ENCODE peak calls at places on chromosomes 5 and 9, in ten cellular contexts. One of them, this sample, is unnamed.

GRCh38 chr9:110282023-110282766 is 25.9 kb upstream of the TXN start:
- DNase-seq in IMR-90: no peak
- DNase-seq in heart left ventricle: no peak
- DNase-seq in uterus: no peak
- DNase-seq in HCT116: no peak
- DNase-seq in Peyer's patch: no peak
- DNase-seq in spleen: no peak
- DNase-seq in prostate gland: no peak
- DNase-seq in gastrocnemius medialis: no peak
- DNase-seq in tibial nerve: no peak
- DNase-seq in this sample: no peak

GRCh38 chr9:96483197-96483596 is 33.2 kb downstream of the HABP4 start:
- DNase-seq in IMR-90: no peak
- DNase-seq in heart left ventricle: no peak
- DNase-seq in uterus: no peak
- DNase-seq in HCT116: no peak
- DNase-seq in Peyer's patch: no peak
- DNase-seq in spleen: no peak
- DNase-seq in prostate gland: no peak
- DNase-seq in gastrocnemius medialis: no peak
- DNase-seq in tibial nerve: no peak
- DNase-seq in this sample: no peak

GRCh38 chr9:73074176-73074708 is 77.4 kb upstream of the ANXA1 start:
- DNase-seq in IMR-90: no peak
- DNase-seq in heart left ventricle: no peak
- DNase-seq in uterus: no peak
- DNase-seq in HCT116: no peak
- DNase-seq in Peyer's patch: no peak
- DNase-seq in spleen: no peak
- DNase-seq in prostate gland: no peak
- DNase-seq in gastrocnemius medialis: no peak
- DNase-seq in tibial nerve: no peak
- DNase-seq in this sample: no peak

GRCh38 chr5:55438931-55439477 is 95.8 kb downstream of the PLPP1 start:
- DNase-seq in IMR-90: peak
- DNase-seq in heart left ventricle: no peak
- DNase-seq in uterus: peak
- DNase-seq in HCT116: no peak
- DNase-seq in Peyer's patch: no peak
- DNase-seq in spleen: no peak
- DNase-seq in prostate gland: no peak
- DNase-seq in gastrocnemius medialis: peak
- DNase-seq in tibial nerve: no peak
- DNase-seq in this sample: peak

GRCh38 chr5:149073217-149073616 is 10.4 kb upstream of the SH3TC2 start:
- DNase-seq in IMR-90: no peak
- DNase-seq in heart left ventricle: no peak
- DNase-seq in uterus: no peak
- DNase-seq in HCT116: no peak
- DNase-seq in Peyer's patch: no peak
- DNase-seq in spleen: no peak
- DNase-seq in prostate gland: no peak
- DNase-seq in gastrocnemius medialis: no peak
- DNase-seq in tibial nerve: no peak
- DNase-seq in this sample: no peak

GRCh38 chr5:115237066-115237465 is 25.6 kb downstream of the PGGT1B start:
- DNase-seq in IMR-90: no peak
- DNase-seq in heart left ventricle: no peak
- DNase-seq in uterus: no peak
- DNase-seq in HCT116: no peak
- DNase-seq in Peyer's patch: no peak
- DNase-seq in spleen: no peak
- DNase-seq in prostate gland: no peak
- DNase-seq in gastrocnemius medialis: no peak
- DNase-seq in tibial nerve: no peak
- DNase-seq in this sample: no peak

GRCh38 chr5:136518814-136519213 is 153.5 kb upstream of the TRPC7 start:
- DNase-seq in IMR-90: no peak
- DNase-seq in heart left ventricle: no peak
- DNase-seq in uterus: no peak
- DNase-seq in HCT116: no peak
- DNase-seq in Peyer's patch: no peak
- DNase-seq in spleen: no peak
- DNase-seq in prostate gland: no peak
- DNase-seq in gastrocnemius medialis: no peak
- DNase-seq in tibial nerve: no peak
- DNase-seq in this sample: no peak

GRCh38 chr5:43422143-43422542 is 10.0 kb upstream of the CCL28 start:
- DNase-seq in IMR-90: peak
- DNase-seq in heart left ventricle: no peak
- DNase-seq in uterus: no peak
- DNase-seq in HCT116: no peak
- DNase-seq in Peyer's patch: peak
- DNase-seq in spleen: no peak
- DNase-seq in prostate gland: peak
- DNase-seq in gastrocnemius medialis: no peak
- DNase-seq in tibial nerve: no peak
- DNase-seq in this sample: no peak

GRCh38 chr5:140109050-140109817 is 4.7 kb upstream of the PURA start:
- DNase-seq in IMR-90: peak
- DNase-seq in heart left ventricle: peak
- DNase-seq in uterus: peak
- DNase-seq in HCT116: no peak
- DNase-seq in Peyer's patch: no peak
- DNase-seq in spleen: peak
- DNase-seq in prostate gland: no peak
- DNase-seq in gastrocnemius medialis: no peak
- DNase-seq in tibial nerve: no peak
- DNase-seq in this sample: no peak

GRCh38 chr9:132451276-132451675 is 41.3 kb downstream of the CFAP77 start:
- DNase-seq in IMR-90: no peak
- DNase-seq in heart left ventricle: no peak
- DNase-seq in uterus: no peak
- DNase-seq in HCT116: no peak
- DNase-seq in Peyer's patch: no peak
- DNase-seq in spleen: peak
- DNase-seq in prostate gland: no peak
- DNase-seq in gastrocnemius medialis: no peak
- DNase-seq in tibial nerve: no peak
- DNase-seq in this sample: no peak

GRCh38 chr5:135013947-135014570 is 20.0 kb downstream of the PITX1 start:
- DNase-seq in IMR-90: peak
- DNase-seq in heart left ventricle: no peak
- DNase-seq in uterus: no peak
- DNase-seq in HCT116: no peak
- DNase-seq in Peyer's patch: peak
- DNase-seq in spleen: peak
- DNase-seq in prostate gland: peak
- DNase-seq in gastrocnemius medialis: no peak
- DNase-seq in tibial nerve: no peak
- DNase-seq in this sample: peak

GRCh38 chr5:7094626-7095025 is 301.3 kb upstream of the ADCY2 start:
- DNase-seq in IMR-90: no peak
- DNase-seq in heart left ventricle: no peak
- DNase-seq in uterus: no peak
- DNase-seq in HCT116: no peak
- DNase-seq in Peyer's patch: no peak
- DNase-seq in spleen: no peak
- DNase-seq in prostate gland: no peak
- DNase-seq in gastrocnemius medialis: no peak
- DNase-seq in tibial nerve: no peak
- DNase-seq in this sample: no peak

GRCh38 chr5:176562189-176562588 is 13.0 kb downstream of the CDHR2 start:
- DNase-seq in IMR-90: no peak
- DNase-seq in heart left ventricle: no peak
- DNase-seq in uterus: no peak
- DNase-seq in HCT116: no peak
- DNase-seq in Peyer's patch: no peak
- DNase-seq in spleen: no peak
- DNase-seq in prostate gland: no peak
- DNase-seq in gastrocnemius medialis: no peak
- DNase-seq in tibial nerve: no peak
- DNase-seq in this sample: no peak

GRCh38 chr9:29214702-29215248 is 1641.5 kb upstream of the C9orf72 start:
- DNase-seq in IMR-90: no peak
- DNase-seq in heart left ventricle: no peak
- DNase-seq in uterus: no peak
- DNase-seq in HCT116: no peak
- DNase-seq in Peyer's patch: no peak
- DNase-seq in spleen: no peak
- DNase-seq in prostate gland: no peak
- DNase-seq in gastrocnemius medialis: no peak
- DNase-seq in tibial nerve: no peak
- DNase-seq in this sample: no peak

GRCh38 chr5:150263801-150264621 is 25.6 kb downstream of the CAMK2A start:
- DNase-seq in IMR-90: peak
- DNase-seq in heart left ventricle: no peak
- DNase-seq in uterus: peak
- DNase-seq in HCT116: peak
- DNase-seq in Peyer's patch: no peak
- DNase-seq in spleen: no peak
- DNase-seq in prostate gland: peak
- DNase-seq in gastrocnemius medialis: peak
- DNase-seq in tibial nerve: peak
- DNase-seq in this sample: peak

GRCh38 chr5:763397-763796 is 21.1 kb downstream of the ZDHHC11B start:
- DNase-seq in IMR-90: no peak
- DNase-seq in heart left ventricle: no peak
- DNase-seq in uterus: no peak
- DNase-seq in HCT116: no peak
- DNase-seq in Peyer's patch: no peak
- DNase-seq in spleen: peak
- DNase-seq in prostate gland: no peak
- DNase-seq in gastrocnemius medialis: no peak
- DNase-seq in tibial nerve: no peak
- DNase-seq in this sample: peak

GRCh38 chr5:84028093-84028492 is 307.4 kb upstream of the HAPLN1 start:
- DNase-seq in IMR-90: peak
- DNase-seq in heart left ventricle: no peak
- DNase-seq in uterus: no peak
- DNase-seq in HCT116: no peak
- DNase-seq in Peyer's patch: no peak
- DNase-seq in spleen: no peak
- DNase-seq in prostate gland: no peak
- DNase-seq in gastrocnemius medialis: no peak
- DNase-seq in tibial nerve: no peak
- DNase-seq in this sample: no peak

GRCh38 chr5:3451961-3452360 is 143.7 kb upstream of the IRX1 start:
- DNase-seq in IMR-90: no peak
- DNase-seq in heart left ventricle: no peak
- DNase-seq in uterus: no peak
- DNase-seq in HCT116: no peak
- DNase-seq in Peyer's patch: no peak
- DNase-seq in spleen: no peak
- DNase-seq in prostate gland: no peak
- DNase-seq in gastrocnemius medialis: no peak
- DNase-seq in tibial nerve: no peak
- DNase-seq in this sample: no peak
- TF ChIP-seq POLR2A in IMR-90: no peak
- TF ChIP-seq POLR2A in heart left ventricle: no peak
- TF ChIP-seq POLR2A in uterus: no peak
- TF ChIP-seq POLR2A in HCT116: no peak
- TF ChIP-seq POLR2A in Peyer's patch: no peak
- TF ChIP-seq POLR2A in spleen: no peak
- TF ChIP-seq POLR2A in prostate gland: no peak
- TF ChIP-seq POLR2A in gastrocnemius medialis: no peak
- TF ChIP-seq POLR2A in tibial nerve: no peak
- TF ChIP-seq POLR2A in this sample: no peak

GRCh38 chr9:38171538-38171884 is 102.5 kb upstream of the SHB start:
- DNase-seq in IMR-90: no peak
- DNase-seq in heart left ventricle: no peak
- DNase-seq in uterus: no peak
- DNase-seq in HCT116: no peak
- DNase-seq in Peyer's patch: no peak
- DNase-seq in spleen: no peak
- DNase-seq in prostate gland: no peak
- DNase-seq in gastrocnemius medialis: no peak
- DNase-seq in tibial nerve: no peak
- DNase-seq in this sample: no peak
- H3K27ac ChIP-seq in IMR-90: no peak
- H3K27ac ChIP-seq in heart left ventricle: no peak
- H3K27ac ChIP-seq in uterus: no peak
- H3K27ac ChIP-seq in HCT116: peak
- H3K27ac ChIP-seq in Peyer's patch: no peak
- H3K27ac ChIP-seq in spleen: no peak
- H3K27ac ChIP-seq in prostate gland: no peak
- H3K27ac ChIP-seq in gastrocnemius medialis: no peak
- H3K27ac ChIP-seq in tibial nerve: no peak
- H3K27ac ChIP-seq in this sample: no peak

DNA sequence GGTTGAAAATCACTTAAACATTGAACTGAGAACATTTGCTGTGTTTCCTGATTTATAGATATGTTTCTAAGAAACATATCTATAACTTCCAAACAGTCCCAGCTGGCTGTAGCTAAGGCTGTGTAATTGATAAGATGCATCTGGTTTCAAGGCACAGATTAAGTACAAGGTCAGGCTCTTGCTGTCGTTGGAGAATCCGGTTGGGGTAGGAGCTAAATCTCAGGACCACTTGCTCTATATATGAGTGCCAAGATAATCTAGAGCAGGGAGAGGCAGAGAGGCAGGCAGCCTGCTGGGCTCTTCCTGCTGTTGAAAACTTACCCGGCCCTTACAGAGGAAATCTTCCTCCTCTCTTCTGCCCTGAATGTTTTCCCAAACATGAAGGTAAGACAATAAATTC is at the start of gene C7:
- DNase-seq in IMR-90: peak
- DNase-seq in heart left ventricle: peak
- DNase-seq in uterus: no peak
- DNase-seq in HCT116: no peak
- DNase-seq in Peyer's patch: no peak
- DNase-seq in spleen: no peak
- DNase-seq in prostate gland: no peak
- DNase-seq in gastrocnemius medialis: no peak
- DNase-seq in tibial nerve: no peak
- DNase-seq in this sample: no peak
- TF ChIP-seq POLR2A in IMR-90: no peak
- TF ChIP-seq POLR2A in heart left ventricle: no peak
- TF ChIP-seq POLR2A in uterus: no peak
- TF ChIP-seq POLR2A in HCT116: no peak
- TF ChIP-seq POLR2A in Peyer's patch: no peak
- TF ChIP-seq POLR2A in spleen: no peak
- TF ChIP-seq POLR2A in prostate gland: no peak
- TF ChIP-seq POLR2A in gastrocnemius medialis: no peak
- TF ChIP-seq POLR2A in tibial nerve: no peak
- TF ChIP-seq POLR2A in this sample: no peak

DNA sequence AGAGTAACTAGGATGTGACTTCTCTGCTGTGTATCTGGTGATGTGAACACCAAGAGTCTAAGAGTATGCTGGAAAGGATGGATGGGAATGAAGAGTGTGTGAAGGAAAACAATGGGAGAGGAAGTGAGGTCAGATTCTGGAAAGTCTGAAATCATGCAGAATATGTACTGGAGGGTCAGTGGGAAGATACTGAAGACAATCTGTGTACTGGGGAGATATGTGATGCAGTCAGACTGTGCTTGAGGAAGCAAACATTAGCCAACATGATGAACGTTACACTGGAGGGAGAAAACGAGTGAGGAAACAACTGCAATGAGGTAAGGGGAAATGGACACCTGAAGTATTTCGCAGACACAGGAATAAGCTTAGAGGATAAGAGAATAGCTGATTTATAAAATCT is 105.7 kb downstream of the NR3C1 start:
- DNase-seq in IMR-90: peak
- DNase-seq in heart left ventricle: no peak
- DNase-seq in uterus: no peak
- DNase-seq in HCT116: no peak
- DNase-seq in Peyer's patch: no peak
- DNase-seq in spleen: no peak
- DNase-seq in prostate gland: no peak
- DNase-seq in gastrocnemius medialis: no peak
- DNase-seq in tibial nerve: no peak
- DNase-seq in this sample: no peak
- H3K27ac ChIP-seq in IMR-90: no peak
- H3K27ac ChIP-seq in heart left ventricle: no peak
- H3K27ac ChIP-seq in uterus: no peak
- H3K27ac ChIP-seq in HCT116: no peak
- H3K27ac ChIP-seq in Peyer's patch: no peak
- H3K27ac ChIP-seq in spleen: no peak
- H3K27ac ChIP-seq in prostate gland: no peak
- H3K27ac ChIP-seq in gastrocnemius medialis: no peak
- H3K27ac ChIP-seq in tibial nerve: no peak
- H3K27ac ChIP-seq in this sample: no peak

This sample was measured in sigmoid colon.